ENCODE peak calls at places on chromosomes 6 and 20, in eight cellular contexts. N is transverse colon, H is tibial artery, S is fibroblast of the aortic adventitia, R is astrocyte of the cerebellum, W is GM23338, X is kidney, U is ascending aorta. B is an unnamed sample.

GRCh38 chr6:109393882-109394281 is 11.6 kb upstream of the CD164 start:
- DNase-seq in N (no peak), H (no peak), S (no peak), R (no peak), W (no peak), X (no peak), U (no peak), B (no peak)

GRCh38 chr20:35176132-35176531 is 4.3 kb downstream of the PROCR start:
- DNase-seq in N (no peak), H (no peak), S (no peak), R (no peak), W (no peak), X (no peak), U (no peak), B (no peak)

GRCh38 chr20:12838261-12838866 is 170.4 kb upstream of the SPTLC3 start:
- DNase-seq in N (no peak), H (no peak), S (no peak), R (no peak), W (peak; percentile 70), X (no peak), U (no peak), B (peak; percentile 11)

GRCh38 chr20:49989234-49990065 is 6.7 kb downstream of the SNAI1 start:
- DNase-seq in N (peak; percentile 27), H (peak; percentile 75), S (peak; percentile 85), R (peak; percentile 63), W (peak; percentile 77), X (peak; percentile 91), U (no peak), B (peak; percentile 64)

GRCh38 chr6:128074561-128074960 is 173.7 kb upstream of the THEMIS start:
- DNase-seq in N (no peak), H (no peak), S (no peak), R (no peak), W (no peak), X (no peak), U (no peak), B (no peak)

GRCh38 chr6:14035448-14035847 is 82.1 kb upstream of the CD83 start:
- DNase-seq in N (no peak), H (no peak), S (peak; percentile 92), R (peak; percentile 96), W (peak; percentile 82), X (no peak), U (no peak), B (peak; percentile 60)

GRCh38 chr6:69887026-69887425 is 20.7 kb downstream of the COL19A1 start:
- DNase-seq in N (no peak), H (no peak), S (no peak), R (no peak), W (no peak), X (no peak), U (no peak), B (no peak)

GRCh38 chr6:43481075-43481474 is 3.7 kb downstream of the TJAP1 start:
- DNase-seq in N (no peak), H (no peak), S (no peak), R (no peak), W (no peak), X (no peak), U (no peak), B (no peak)

GRCh38 chr20:13397300-13397724 is 176.2 kb downstream of the ISM1 start:
- DNase-seq in N (no peak), H (no peak), S (peak; percentile 11), R (no peak), W (no peak), X (no peak), U (no peak), B (no peak)

GRCh38 chr20:32971703-32972161 is 32.5 kb downstream of the SUN5 start:
- DNase-seq in N (no peak), H (no peak), S (no peak), R (no peak), W (no peak), X (peak; percentile 39), U (no peak), B (peak; percentile 51)

GRCh38 chr6:76490456-76490855 is 418.0 kb upstream of the IMPG1 start:
- DNase-seq in N (no peak), H (no peak), S (no peak), R (no peak), W (no peak), X (no peak), U (no peak), B (no peak)

GRCh38 chr6:46419576-46420002 is 71.7 kb downstream of the RCAN2 start:
- DNase-seq in N (peak; percentile 60), H (peak; percentile 63), S (peak; percentile 84), R (peak; percentile 72), W (peak; percentile 84), X (no peak), U (no peak), B (peak; percentile 24)

GRCh38 chr6:128463942-128464341 is 56.5 kb downstream of the PTPRK start:
- DNase-seq in N (no peak), H (no peak), S (peak; percentile 67), R (peak; percentile 5), W (no peak), X (no peak), U (no peak), B (no peak)

GRCh38 chr6:155325700-155326516 is 11.6 kb upstream of the TFB1M start:
- DNase-seq in N (no peak), H (no peak), S (no peak), R (no peak), W (peak; percentile 29), X (no peak), U (no peak), B (no peak)

GRCh38 chr20:56504373-56505005 is 20.1 kb upstream of the FAM209A start:
- DNase-seq in N (no peak), H (no peak), S (no peak), R (no peak), W (peak; percentile 64), X (no peak), U (no peak), B (peak; percentile 80)

GRCh38 chr6:122845916-122846632 is 57.0 kb downstream of the SMPDL3A start:
- DNase-seq in N (no peak), H (no peak), S (peak; percentile 44), R (no peak), W (no peak), X (no peak), U (no peak), B (no peak)

GRCh38 chr6:89353118-89353556 is 615 bp upstream of the UBE2J1 start:
- DNase-seq in N (no peak), H (no peak), S (no peak), R (no peak), W (no peak), X (no peak), U (no peak), B (no peak)

GRCh38 chr6:89355511-89356185 is 3.1 kb upstream of the UBE2J1 start:
- DNase-seq in N (no peak), H (no peak), S (no peak), R (no peak), W (no peak), X (no peak), U (no peak), B (no peak)

GRCh38 chr6:89352329-89353117 is at the start of gene UBE2J1:
- DNase-seq in N (peak; percentile 96), H (peak; percentile 95), S (peak; percentile 92), R (peak; percentile 69), W (peak; percentile 85), X (peak; percentile 98), U (peak; percentile 88), B (peak; percentile 90)

GRCh38 chr6:89351632-89352328 is 742 bp downstream of the UBE2J1 start:
- DNase-seq in N (no peak), H (no peak), S (peak; percentile 17), R (no peak), W (peak; percentile 53), X (no peak), U (no peak), B (no peak)

GRCh38 chr6:89353702-89354392 is 1.3 kb upstream of the UBE2J1 start:
- DNase-seq in N (no peak), H (no peak), S (no peak), R (no peak), W (no peak), X (no peak), U (no peak), B (peak; percentile 32)
- H3K4me3 ChIP-seq in N (no peak overlapping the region), H (no peak overlapping the region), S (no peak overlapping the region), R (no peak overlapping the region), W (no peak overlapping the region), X (no peak overlapping the region), U (peak overlapping the region; percentile 97), B (no peak overlapping the region)

GRCh38 chr6:56456785-56457184 is 185.9 kb downstream of the DST start:
- DNase-seq in N (no peak), H (no peak), S (no peak), R (no peak), W (no peak), X (no peak), U (no peak), B (no peak)
- H3K4me3 ChIP-seq in N (no peak overlapping the region), H (no peak overlapping the region), S (no peak overlapping the region), R (no peak overlapping the region), W (no peak overlapping the region), X (no peak overlapping the region), U (no peak overlapping the region), B (no peak overlapping the region)

DNA sequence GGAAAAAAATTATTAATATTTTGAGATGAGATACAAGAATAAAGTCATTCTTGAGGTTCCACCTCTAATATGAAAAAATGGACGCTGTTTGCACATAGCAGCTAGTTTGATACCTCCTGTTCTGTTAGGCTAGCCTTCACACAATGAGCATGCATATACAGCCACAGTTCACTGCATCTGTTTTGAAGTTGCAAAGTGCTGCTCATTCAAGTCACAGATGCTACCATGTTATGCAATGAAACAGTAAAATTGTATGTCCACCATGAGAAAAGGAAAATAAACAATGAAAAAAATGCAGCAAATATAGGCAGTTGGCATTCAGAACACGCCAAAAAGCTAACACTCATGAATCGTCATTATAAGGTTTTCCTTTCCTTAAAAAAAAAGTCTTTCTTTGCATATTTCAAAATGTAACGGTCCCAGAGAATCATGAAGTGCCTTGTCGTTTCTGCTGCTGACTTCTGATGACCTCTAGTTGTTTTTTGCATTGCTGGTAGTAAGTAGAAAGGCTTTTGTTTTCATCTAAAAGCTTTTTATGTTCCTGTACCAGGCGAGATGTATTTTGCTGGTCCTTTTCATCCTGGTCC is 70.7 kb downstream of the MAP3K7 start:
- DNase-seq in N (no peak), H (no peak), S (no peak), R (no peak), W (no peak), X (no peak), U (no peak), B (no peak)
- H3K4me3 ChIP-seq in N (no peak overlapping the region), H (no peak overlapping the region), S (no peak overlapping the region), R (no peak overlapping the region), W (no peak overlapping the region), X (no peak overlapping the region), U (no peak overlapping the region), B (no peak overlapping the region)

GRCh38 chr6:106617302-106617701 is 12.0 kb downstream of the RTN4IP1 start:
- DNase-seq in N (no peak), H (no peak), S (no peak), R (no peak), W (no peak), X (no peak), U (no peak), B (no peak)

GRCh38 chr6:106614131-106614530 is 15.2 kb downstream of the RTN4IP1 start:
- DNase-seq in N (no peak), H (no peak), S (no peak), R (no peak), W (no peak), X (no peak), U (no peak), B (no peak)

GRCh38 chr6:106613590-106613989 is 15.7 kb downstream of the RTN4IP1 start:
- DNase-seq in N (no peak), H (no peak), S (no peak), R (no peak), W (peak; percentile 66), X (no peak), U (no peak), B (no peak)

GRCh38 chr6:106612956-106613516 is 16.3 kb downstream of the RTN4IP1 start:
- DNase-seq in N (no peak), H (no peak), S (no peak), R (no peak), W (no peak), X (no peak), U (no peak), B (no peak)

GRCh38 chr6:106614592-106615301 is 14.6 kb downstream of the RTN4IP1 start:
- DNase-seq in N (no peak), H (no peak), S (no peak), R (no peak), W (peak; percentile 78), X (no peak), U (no peak), B (peak; percentile 69)
- H3K4me3 ChIP-seq in N (no peak overlapping the region), H (no peak overlapping the region), S (no peak overlapping the region), R (no peak overlapping the region), W (peak overlapping the region; percentile 37), X (no peak overlapping the region), U (no peak overlapping the region), B (no peak overlapping the region)